ENCODE peak calls at places on chromosomes 6 and 20, in seven cellular contexts. Z is non-pigmented ciliary epithelial cell; X is keratinocyte; S is MCF 10A; R is naive thymus-derived CD4-positive, alpha-beta T cell; O is chondrocyte; H is germinal center. W is an unnamed sample.
A peak's percentile ranks its signal among the peaks of the same experiment; 100 is the strongest.

GRCh38 chr6:132730560-132730959 is 16.7 kb upstream of the VNN1 start:
- DNase-seq in Z (peak; percentile 47), O (no peak), S (peak; percentile 70), X (no peak), H (no peak), R (no peak), W (peak; percentile 58)

GRCh38 chr6:112780498-112781096 is 433.5 kb downstream of the RFPL4B start:
- DNase-seq in H (peak; percentile 46), X (peak; percentile 26), Z (peak; percentile 58), O (no peak), R (no peak), S (peak; percentile 88), W (peak; percentile 14)

GRCh38 chr6:46990031-46990644 is 52.0 kb downstream of the ADGRF1 start:
- DNase-seq in H (no peak), O (no peak), R (no peak), S (no peak), X (no peak), Z (no peak), W (no peak)

GRCh38 chr6:108653864-108654402 is 93.2 kb downstream of the FOXO3 start:
- DNase-seq in H (no peak), Z (no peak), O (no peak), R (no peak), X (no peak), S (peak; percentile 63), W (no peak)

GRCh38 chr6:100657678-100658330 is 193.1 kb upstream of the SIM1 start:
- DNase-seq in H (no peak), Z (no peak), S (peak; percentile 34), O (no peak), R (no peak), X (no peak), W (no peak)

GRCh38 chr20:42082611-42083010 is 464.4 kb upstream of the CHD6 start:
- DNase-seq in S (peak; percentile 16), X (no peak), Z (no peak), H (no peak), R (no peak), O (no peak), W (no peak)

GRCh38 chr20:60209048-60209447 is 250.8 kb downstream of the CDH26 start:
- DNase-seq in R (no peak), Z (no peak), H (no peak), O (no peak), X (no peak), S (no peak), W (no peak)

GRCh38 chr6:151916075-151916474 is 108.6 kb downstream of the ESR1 start:
- DNase-seq in O (no peak), Z (no peak), R (no peak), S (no peak), H (no peak), X (no peak), W (no peak)

GRCh38 chr6:121879149-121879548 is 443.7 kb downstream of the GJA1 start:
- DNase-seq in X (no peak), Z (no peak), S (no peak), R (no peak), O (no peak), H (no peak), W (no peak)

GRCh38 chr6:141165012-141165411 is 967.7 kb upstream of the GJE1 start:
- DNase-seq in H (no peak), Z (no peak), O (no peak), S (no peak), X (no peak), R (no peak), W (no peak)

GRCh38 chr6:7148100-7148822 is 40.5 kb downstream of the RREB1 start:
- DNase-seq in R (no peak), S (peak; percentile 42), Z (peak; percentile 41), X (no peak), O (no peak), H (no peak), W (peak; percentile 71)

GRCh38 chr6:29943053-29943966 is 978 bp downstream of the HLA-A start:
- DNase-seq in S (no peak), O (no peak), X (no peak), R (no peak), Z (no peak), H (no peak), W (no peak)

GRCh38 chr20:17614812-17615644 is 45.2 kb downstream of the DSTN start:
- DNase-seq in X (no peak), S (no peak), R (no peak), Z (no peak), H (no peak), O (no peak), W (no peak)

GRCh38 chr6:33858804-33859203 is 55.0 kb upstream of the MLN start:
- DNase-seq in S (no peak), O (no peak), Z (no peak), R (no peak), X (no peak), H (no peak), W (no peak)

GRCh38 chr20:11891081-11891826 is 26.4 kb upstream of the BTBD3 start:
- DNase-seq in X (no peak), Z (no peak), R (no peak), O (peak; percentile 79), S (peak; percentile 40), H (peak; percentile 5), W (no peak)

GRCh38 chr20:6590891-6591679 is 176.4 kb upstream of the BMP2 start:
- DNase-seq in Z (no peak), O (no peak), X (peak; percentile 98), H (no peak), R (no peak), S (peak; percentile 98), W (peak; percentile 99)

GRCh38 chr6:32700391-32701040 is 34.1 kb upstream of the HLA-DQB1 start:
- DNase-seq in Z (peak; percentile 19), X (no peak), O (no peak), R (peak; percentile 15), S (peak; percentile 73), H (peak; percentile 52), W (no peak)

GRCh38 chr6:12849420-12850200 is 133.0 kb downstream of the PHACTR1 start:
- DNase-seq in X (no peak), H (no peak), Z (no peak), S (no peak), R (no peak), O (no peak), W (no peak)

GRCh38 chr20:32560989-32561830 is 23.9 kb downstream of the NOL4L start:
- DNase-seq in S (no peak), H (no peak), Z (no peak), O (no peak), R (no peak), X (no peak), W (no peak)

W was measured in epithelial cell of prostate.